ENCODE peak calls at places on chromosome 7, in five cellular contexts. One of them, this sample, is unnamed.

GRCh38 chr7:805261-805660 is 27.0 kb upstream of the SUN1 start:
- DNase-seq in H9: no peak
- DNase-seq in H1: no peak
- DNase-seq in IMR-90: no peak
- DNase-seq in mesenchymal stem cell: peak
- DNase-seq in this sample: no peak

GRCh38 chr7:151107882-151108281 is 21.6 kb downstream of the AGAP3 start:
- DNase-seq in IMR-90: no peak
- DNase-seq in mesenchymal stem cell: no peak
- DNase-seq in H9: no peak
- DNase-seq in H1: no peak
- DNase-seq in this sample: no peak

GRCh38 chr7:37853468-37853867 is 5.1 kb downstream of the NME8 start:
- DNase-seq in H1: no peak
- DNase-seq in mesenchymal stem cell: no peak
- DNase-seq in H9: no peak
- DNase-seq in IMR-90: no peak
- DNase-seq in this sample: no peak

GRCh38 chr7:123237-123636 is 69.1 kb upstream of the FAM20C start:
- DNase-seq in H1: no peak
- DNase-seq in mesenchymal stem cell: no peak
- DNase-seq in H9: no peak
- DNase-seq in IMR-90: no peak
- DNase-seq in this sample: no peak

GRCh38 chr7:21851445-21852043 is 94.2 kb downstream of the CDCA7L start:
- DNase-seq in mesenchymal stem cell: no peak
- DNase-seq in IMR-90: no peak
- DNase-seq in H1: no peak
- DNase-seq in H9: no peak
- DNase-seq in this sample: no peak

GRCh38 chr7:44213872-44214595 is 13.3 kb downstream of the YKT6 start:
- DNase-seq in H9: peak
- DNase-seq in IMR-90: peak
- DNase-seq in mesenchymal stem cell: peak
- DNase-seq in H1: peak
- DNase-seq in this sample: peak

GRCh38 chr7:121303422-121304171 is 25.2 kb upstream of the WNT16 start:
- DNase-seq in IMR-90: no peak
- DNase-seq in mesenchymal stem cell: no peak
- DNase-seq in H1: no peak
- DNase-seq in H9: peak
- DNase-seq in this sample: no peak

GRCh38 chr7:124722292-124722691 is 43.3 kb downstream of the GPR37 start:
- DNase-seq in mesenchymal stem cell: peak
- DNase-seq in H9: no peak
- DNase-seq in H1: no peak
- DNase-seq in IMR-90: peak
- DNase-seq in this sample: no peak

GRCh38 chr7:121113288-121113687 is 124.8 kb downstream of the CPED1 start:
- DNase-seq in H9: no peak
- DNase-seq in mesenchymal stem cell: peak
- DNase-seq in H1: no peak
- DNase-seq in IMR-90: peak
- DNase-seq in this sample: no peak

GRCh38 chr7:106887376-106887775 is 22.3 kb downstream of the PIK3CG start:
- DNase-seq in H9: no peak
- DNase-seq in H1: no peak
- DNase-seq in IMR-90: no peak
- DNase-seq in mesenchymal stem cell: no peak
- DNase-seq in this sample: no peak

GRCh38 chr7:106883627-106884026 is 18.5 kb downstream of the PIK3CG start:
- DNase-seq in H9: no peak
- DNase-seq in IMR-90: no peak
- DNase-seq in mesenchymal stem cell: no peak
- DNase-seq in H1: no peak
- DNase-seq in this sample: no peak

GRCh38 chr7:106890952-106891351 is 25.9 kb downstream of the PIK3CG start:
- DNase-seq in mesenchymal stem cell: no peak
- DNase-seq in H9: no peak
- DNase-seq in H1: no peak
- DNase-seq in IMR-90: no peak
- DNase-seq in this sample: no peak

GRCh38 chr7:106888204-106888603 is 23.1 kb downstream of the PIK3CG start:
- DNase-seq in IMR-90: no peak
- DNase-seq in H9: no peak
- DNase-seq in H1: no peak
- DNase-seq in mesenchymal stem cell: no peak
- DNase-seq in this sample: no peak

GRCh38 chr7:106885652-106886051 is 20.6 kb downstream of the PIK3CG start:
- DNase-seq in H1: no peak
- DNase-seq in H9: no peak
- DNase-seq in mesenchymal stem cell: no peak
- DNase-seq in IMR-90: no peak
- DNase-seq in this sample: no peak
- H4K91ac ChIP-seq in H1: no peak
- H4K91ac ChIP-seq in H9: no peak
- H4K91ac ChIP-seq in mesenchymal stem cell: no peak
- H4K91ac ChIP-seq in IMR-90: no peak
- H4K91ac ChIP-seq in this sample: no peak

GRCh38 chr7:31979690-31980330 is 90.4 kb downstream of the PDE1C start:
- DNase-seq in mesenchymal stem cell: no peak
- DNase-seq in H1: no peak
- DNase-seq in IMR-90: no peak
- DNase-seq in H9: no peak
- DNase-seq in this sample: no peak

GRCh38 chr7:31986878-31987518 is 83.2 kb downstream of the PDE1C start:
- DNase-seq in IMR-90: peak
- DNase-seq in mesenchymal stem cell: peak
- DNase-seq in H1: no peak
- DNase-seq in H9: no peak
- DNase-seq in this sample: no peak

GRCh38 chr7:31982962-31983361 is 87.2 kb downstream of the PDE1C start:
- DNase-seq in mesenchymal stem cell: no peak
- DNase-seq in IMR-90: no peak
- DNase-seq in H1: no peak
- DNase-seq in H9: no peak
- DNase-seq in this sample: no peak

GRCh38 chr7:31981874-31982390 is 88.3 kb downstream of the PDE1C start:
- DNase-seq in H1: no peak
- DNase-seq in IMR-90: no peak
- DNase-seq in H9: no peak
- DNase-seq in mesenchymal stem cell: no peak
- DNase-seq in this sample: no peak
- H3K14ac ChIP-seq in H1: no peak
- H3K14ac ChIP-seq in IMR-90: peak
- H3K14ac ChIP-seq in H9: no peak
- H3K14ac ChIP-seq in mesenchymal stem cell: no peak
- H3K14ac ChIP-seq in this sample: no peak

GRCh38 chr7:48938539-48938938 is 14.2 kb downstream of the CDC14C start:
- DNase-seq in H9: no peak
- DNase-seq in mesenchymal stem cell: no peak
- DNase-seq in H1: no peak
- DNase-seq in IMR-90: no peak
- DNase-seq in this sample: no peak

GRCh38 chr7:48943279-48943990 is 19.1 kb downstream of the CDC14C start:
- DNase-seq in mesenchymal stem cell: no peak
- DNase-seq in IMR-90: no peak
- DNase-seq in H1: no peak
- DNase-seq in H9: no peak
- DNase-seq in this sample: no peak
- H2BK15ac ChIP-seq in mesenchymal stem cell: no peak
- H2BK15ac ChIP-seq in IMR-90: no peak
- H2BK15ac ChIP-seq in H1: no peak
- H2BK15ac ChIP-seq in H9: no peak
- H2BK15ac ChIP-seq in this sample: no peak

DNA sequence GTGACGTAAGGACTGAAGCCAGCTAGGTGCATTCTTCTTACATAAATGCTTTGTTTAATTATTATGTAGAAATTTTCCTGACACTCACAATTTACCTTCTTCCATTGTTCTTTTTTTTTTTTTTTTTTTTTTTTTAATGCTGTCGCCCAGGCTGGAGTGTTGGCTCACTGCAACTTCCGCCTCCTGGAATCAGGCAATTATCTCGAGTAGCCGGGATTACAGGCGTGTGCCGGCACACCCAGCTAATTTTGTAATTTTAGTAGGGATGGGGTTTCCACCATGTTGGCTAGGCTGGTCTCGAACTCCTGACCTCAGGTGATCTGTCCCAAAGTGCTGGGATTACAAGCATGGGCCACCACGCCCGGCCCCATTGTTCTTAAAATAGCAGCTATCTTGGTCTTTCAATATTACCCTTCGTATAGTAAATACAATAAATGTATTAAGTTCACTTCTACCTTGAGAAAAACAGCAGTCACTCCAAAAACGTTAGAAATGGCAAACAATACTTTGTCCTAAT is 32.1 kb downstream of the BZW2 start:
- DNase-seq in H9: no peak
- DNase-seq in IMR-90: no peak
- DNase-seq in H1: no peak
- DNase-seq in mesenchymal stem cell: no peak
- DNase-seq in this sample: no peak
- H4K91ac ChIP-seq in H9: no peak
- H4K91ac ChIP-seq in IMR-90: no peak
- H4K91ac ChIP-seq in H1: no peak
- H4K91ac ChIP-seq in mesenchymal stem cell: no peak
- H4K91ac ChIP-seq in this sample: no peak

DNA sequence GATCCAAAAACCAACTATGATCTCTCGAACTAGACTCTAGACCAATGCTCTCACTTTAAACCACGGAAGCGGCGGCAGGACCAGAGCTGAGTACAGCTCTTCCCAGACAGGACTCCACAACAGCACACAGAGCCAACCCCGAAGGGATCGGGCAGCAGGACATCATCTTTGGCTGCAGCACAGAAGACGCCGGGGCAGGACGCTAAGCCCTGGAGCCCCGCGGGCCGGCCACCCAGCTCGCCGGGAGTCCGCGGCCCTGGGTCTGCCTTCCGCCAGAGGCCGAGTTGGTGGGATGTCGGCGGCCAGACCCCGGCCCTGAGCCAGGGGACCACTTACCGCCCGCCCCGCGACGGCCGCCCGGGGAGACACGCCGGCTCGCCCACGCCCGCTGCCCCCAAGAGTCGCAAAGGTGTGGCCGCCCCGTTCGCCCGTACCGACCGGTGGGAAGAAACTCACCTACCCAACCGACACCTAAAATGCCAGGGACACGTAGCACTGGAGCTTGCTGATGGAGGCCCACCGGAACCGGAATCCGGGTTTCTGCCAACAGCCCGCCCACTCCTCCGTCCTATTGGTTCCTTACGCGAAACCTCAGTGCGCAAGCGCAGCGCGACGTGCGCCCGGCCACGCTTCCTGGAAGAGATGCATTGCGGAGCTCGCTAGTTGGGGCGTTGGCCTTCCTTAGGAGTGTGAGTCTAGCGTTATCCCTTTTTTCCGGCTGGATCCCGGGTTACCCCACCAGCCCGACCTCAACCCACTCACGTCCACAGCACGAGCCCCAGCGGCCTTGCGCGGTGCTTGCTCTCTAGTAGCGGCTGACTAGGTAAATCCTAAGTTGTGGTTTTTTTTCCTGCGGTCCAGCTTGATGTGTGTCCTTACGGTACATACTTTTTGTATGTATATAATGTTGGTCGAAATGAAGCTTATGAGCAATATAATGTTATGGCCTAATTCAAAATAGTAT is at the start of gene SEC61G:
- DNase-seq in mesenchymal stem cell: peak
- DNase-seq in H1: peak
- DNase-seq in H9: peak
- DNase-seq in IMR-90: peak
- DNase-seq in this sample: peak
- H3K14ac ChIP-seq in mesenchymal stem cell: peak
- H3K14ac ChIP-seq in H1: no peak
- H3K14ac ChIP-seq in H9: peak
- H3K14ac ChIP-seq in IMR-90: peak
- H3K14ac ChIP-seq in this sample: no peak

GRCh38 chr7:142690554-142691182 is 58.6 kb upstream of the PRSS1 start:
- DNase-seq in IMR-90: no peak
- DNase-seq in H1: no peak
- DNase-seq in H9: no peak
- DNase-seq in mesenchymal stem cell: no peak
- DNase-seq in this sample: no peak
- H2BK15ac ChIP-seq in IMR-90: no peak
- H2BK15ac ChIP-seq in H1: no peak
- H2BK15ac ChIP-seq in H9: no peak
- H2BK15ac ChIP-seq in mesenchymal stem cell: no peak
- H2BK15ac ChIP-seq in this sample: no peak

DNA sequence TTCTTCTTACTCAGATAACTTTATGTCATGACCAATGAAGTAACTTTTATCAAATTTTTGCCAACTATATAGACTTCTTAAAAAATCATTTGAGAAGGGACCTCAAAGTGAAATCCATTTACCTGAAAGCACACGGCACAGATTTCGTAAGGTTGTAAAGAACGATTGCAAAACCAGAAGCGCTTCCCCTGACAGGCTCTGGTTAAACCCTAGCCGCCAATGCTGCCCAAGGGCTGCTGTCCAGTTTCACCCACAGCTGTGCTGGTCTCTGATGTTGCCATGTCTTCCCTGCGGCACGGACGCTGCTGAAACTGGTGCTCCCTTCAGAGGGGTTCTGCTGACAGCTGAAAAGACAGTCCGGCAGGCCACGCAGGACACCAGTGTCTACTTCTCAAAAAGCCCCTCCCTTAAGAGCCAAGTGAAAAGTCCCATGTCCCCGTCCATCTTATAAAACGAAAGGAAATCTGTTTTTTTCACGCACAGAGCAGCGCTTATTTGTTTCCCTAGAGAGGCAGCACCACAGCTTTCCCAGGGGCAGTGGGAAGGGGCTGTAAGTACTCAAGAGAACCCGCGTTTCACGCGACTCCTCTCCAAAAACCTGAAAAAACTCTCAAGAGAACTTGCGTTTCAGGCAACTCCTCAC is 32.5 kb downstream of the GNA12 start:
- DNase-seq in IMR-90: no peak
- DNase-seq in H1: no peak
- DNase-seq in H9: no peak
- DNase-seq in mesenchymal stem cell: peak
- DNase-seq in this sample: no peak
- H4K91ac ChIP-seq in IMR-90: peak
- H4K91ac ChIP-seq in H1: peak
- H4K91ac ChIP-seq in H9: no peak
- H4K91ac ChIP-seq in mesenchymal stem cell: no peak
- H4K91ac ChIP-seq in this sample: no peak